ENCODE peak calls at places on chromosome 12, in six cellular contexts. S, Q, U, L, Y and W are unnamed samples.

GRCh38 chr12:96236221-96236822 is 42.1 kb downstream of the ELK3 start:
- DNase-seq in S (peak), Q (peak), U (peak), L (no peak), Y (no peak), W (no peak)

GRCh38 chr12:113533842-113534375 is 62.2 kb upstream of the LHX5 start:
- DNase-seq in S (no peak), Q (no peak), U (no peak), L (no peak), Y (no peak), W (no peak)

GRCh38 chr12:108701779-108702435 is 29.4 kb downstream of the CORO1C start:
- DNase-seq in S (no peak), Q (no peak), U (peak), L (no peak), Y (no peak), W (peak)

GRCh38 chr12:127191124-127191523 is 1075.8 kb upstream of the TMEM132C start:
- DNase-seq in S (no peak), Q (no peak), U (peak), L (peak), Y (no peak), W (peak)

GRCh38 chr12:9001233-9001632 is 11.9 kb downstream of the KLRG1 start:
- DNase-seq in S (no peak), Q (no peak), U (no peak), L (no peak), Y (no peak), W (no peak)

GRCh38 chr12:50918584-50919316 is 33.6 kb upstream of the HIGD1C start:
- DNase-seq in S (no peak), Q (no peak), U (peak), L (no peak), Y (no peak), W (no peak)

GRCh38 chr12:30440826-30441602 is 254.7 kb downstream of the IPO8 start:
- DNase-seq in S (no peak), Q (no peak), U (peak), L (peak), Y (no peak), W (peak)

GRCh38 chr12:109387425-109388166 is 39.9 kb downstream of the MYO1H start:
- DNase-seq in S (no peak), Q (no peak), U (peak), L (peak), Y (no peak), W (peak)

GRCh38 chr12:132839558-132840235 is 11.0 kb upstream of the GOLGA3 start:
- DNase-seq in S (no peak), Q (no peak), U (no peak), L (no peak), Y (no peak), W (no peak)

GRCh38 chr12:62562892-62563291 is 96.3 kb downstream of the MON2 start:
- DNase-seq in S (no peak), Q (no peak), U (peak), L (no peak), Y (no peak), W (peak)

GRCh38 chr12:131002271-131002670 is 48.6 kb downstream of the ADGRD1 start:
- DNase-seq in S (no peak), Q (no peak), U (no peak), L (no peak), Y (no peak), W (no peak)

GRCh38 chr12:6374028-6374780 is 1.2 kb downstream of the SCNN1A start:
- DNase-seq in S (no peak), Q (no peak), U (no peak), L (no peak), Y (no peak), W (no peak)

GRCh38 chr12:112792306-112792705 is 758 bp downstream of the RPH3A start:
- DNase-seq in S (no peak), Q (no peak), U (no peak), L (peak), Y (no peak), W (no peak)

GRCh38 chr12:98595152-98595988 is 1.9 kb downstream of the SLC25A3 start:
- DNase-seq in S (no peak), Q (no peak), U (peak), L (peak), Y (peak), W (peak)

DNA sequence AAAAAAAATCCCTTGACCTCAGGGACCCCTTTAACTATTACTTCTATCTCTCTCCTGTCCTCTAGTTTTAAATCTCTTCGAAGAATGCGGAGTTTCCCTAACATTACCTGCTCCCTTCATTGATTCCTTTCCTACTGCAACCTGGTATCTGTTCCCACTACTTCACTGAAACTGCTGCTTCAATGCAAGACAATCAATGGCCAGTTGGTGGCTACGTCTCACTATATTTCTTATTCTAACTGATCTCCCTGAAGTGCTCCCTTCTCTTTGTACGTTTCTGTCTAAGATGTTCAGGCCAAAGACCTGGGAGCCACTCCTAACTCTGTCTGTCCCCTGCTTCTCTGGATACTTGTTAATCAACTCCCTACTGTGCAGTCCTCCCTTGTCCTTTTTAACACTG is 10.3 kb upstream of the KCNA1 start:
- DNase-seq in S (no peak), Q (no peak), U (peak), L (peak), Y (no peak), W (no peak)
- H3K4me3 ChIP-seq in S (no peak), Q (no peak), U (no peak), L (no peak), Y (no peak), W (no peak)

GRCh38 chr12:25585662-25586061 is 32.6 kb upstream of the LMNTD1 start:
- DNase-seq in S (no peak), Q (no peak), U (no peak), L (no peak), Y (no peak), W (peak)

GRCh38 chr12:25581067-25581466 is 28.0 kb upstream of the LMNTD1 start:
- DNase-seq in S (no peak), Q (no peak), U (peak), L (no peak), Y (no peak), W (no peak)

GRCh38 chr12:25585021-25585523 is 32.0 kb upstream of the LMNTD1 start:
- DNase-seq in S (no peak), Q (no peak), U (peak), L (peak), Y (peak), W (peak)

GRCh38 chr12:25587346-25587745 is 34.3 kb upstream of the LMNTD1 start:
- DNase-seq in S (no peak), Q (no peak), U (no peak), L (no peak), Y (no peak), W (no peak)

DNA sequence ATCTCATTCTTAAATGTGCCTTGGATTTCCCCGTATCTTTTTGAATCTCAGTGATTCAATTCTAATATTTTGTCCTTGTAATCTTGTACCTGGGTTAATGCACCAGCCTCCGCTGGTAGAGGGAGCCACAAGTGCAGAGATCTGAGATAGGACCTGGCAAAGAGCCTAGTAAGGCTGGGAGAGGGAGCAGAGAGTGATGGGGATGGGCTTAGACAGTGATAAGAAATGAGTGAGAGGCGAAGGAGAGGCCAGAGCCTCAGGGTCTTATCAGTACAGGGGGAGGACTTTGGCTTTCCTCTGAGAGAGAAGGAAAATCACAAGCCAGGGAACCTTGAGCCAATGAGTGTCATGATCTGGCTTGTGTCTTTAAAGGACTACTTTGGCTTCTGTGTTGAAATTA is 30.5 kb upstream of the LMNTD1 start:
- DNase-seq in S (no peak), Q (no peak), U (peak), L (peak), Y (no peak), W (peak)
- TF ChIP-seq CTCF in S (no peak), Q (no peak), U (peak), L (peak), Y (no peak), W (peak)

GRCh38 chr12:57229041-57229633 is 374 bp upstream of the SHMT2 start:
- DNase-seq in S (no peak), Q (no peak), U (no peak), L (no peak), Y (no peak), W (no peak)
- H3K4me3 ChIP-seq in S (peak), Q (peak), U (peak), L (peak), Y (peak), W (peak)

DNA sequence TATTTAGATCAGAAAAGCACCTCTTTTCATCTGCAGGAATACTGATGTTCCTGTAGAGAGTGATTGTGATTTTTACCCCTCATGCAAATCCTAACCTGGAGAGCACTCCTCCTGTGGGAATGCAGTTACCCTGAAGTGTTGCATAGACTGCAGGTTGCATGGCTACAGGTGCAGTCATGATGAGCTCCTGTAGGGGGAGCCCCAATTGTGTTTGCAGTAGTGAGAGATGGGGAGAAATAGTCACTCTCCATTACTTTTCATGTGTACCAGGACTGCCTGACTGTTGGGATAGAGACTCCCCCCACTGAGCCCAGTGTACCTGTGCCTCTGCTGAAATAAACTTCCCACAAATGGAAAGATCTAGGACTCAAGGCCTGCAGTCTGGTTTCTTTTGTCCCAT is 1086.5 kb downstream of the SLC6A15 start:
- DNase-seq in S (no peak), Q (no peak), U (peak), L (peak), Y (no peak), W (peak)
- TF ChIP-seq CTCF in S (peak), Q (no peak), U (peak), L (peak), Y (peak), W (peak)

DNA sequence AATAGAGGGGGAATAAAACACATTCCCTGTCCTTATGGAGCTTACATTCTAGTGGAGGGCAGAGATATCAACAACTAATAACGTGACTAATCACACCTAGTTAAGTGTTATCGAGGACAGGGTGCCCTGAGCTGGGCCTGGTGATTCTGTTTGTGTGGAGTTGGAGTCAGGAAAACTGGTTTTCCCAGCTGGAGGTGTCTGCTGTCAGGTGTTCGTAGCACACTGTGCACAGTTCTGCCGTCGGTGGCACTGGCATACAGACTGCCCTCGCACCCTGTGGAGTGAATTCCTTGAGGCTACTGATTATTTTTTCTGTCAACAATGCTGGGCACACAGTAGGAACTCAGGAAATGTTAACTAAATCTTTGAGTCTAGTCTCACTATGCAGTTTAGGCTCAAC is 900 bp upstream of the MTERF2 start:
- DNase-seq in S (no peak), Q (no peak), U (no peak), L (no peak), Y (no peak), W (peak)
- H3K4me3 ChIP-seq in S (peak), Q (peak), U (no peak), L (peak), Y (no peak), W (no peak)

GRCh38 chr12:45890276-45890675 is 100.1 kb downstream of the SCAF11 start:
- DNase-seq in S (no peak), Q (no peak), U (no peak), L (no peak), Y (no peak), W (no peak)
- TF ChIP-seq CTCF in S (no peak), Q (no peak), U (no peak), L (no peak), Y (no peak), W (no peak)

GRCh38 chr12:90026516-90026915 is 317.9 kb upstream of the ATP2B1 start:
- DNase-seq in S (no peak), Q (no peak), U (no peak), L (no peak), Y (no peak), W (no peak)

GRCh38 chr12:90021729-90022249 is 313.2 kb upstream of the ATP2B1 start:
- DNase-seq in S (no peak), Q (no peak), U (no peak), L (no peak), Y (no peak), W (no peak)

GRCh38 chr12:90023207-90023870 is 314.7 kb upstream of the ATP2B1 start:
- DNase-seq in S (no peak), Q (no peak), U (no peak), L (no peak), Y (no peak), W (no peak)

GRCh38 chr12:90027041-90027440 is 318.4 kb upstream of the ATP2B1 start:
- DNase-seq in S (no peak), Q (no peak), U (no peak), L (no peak), Y (no peak), W (no peak)

DNA sequence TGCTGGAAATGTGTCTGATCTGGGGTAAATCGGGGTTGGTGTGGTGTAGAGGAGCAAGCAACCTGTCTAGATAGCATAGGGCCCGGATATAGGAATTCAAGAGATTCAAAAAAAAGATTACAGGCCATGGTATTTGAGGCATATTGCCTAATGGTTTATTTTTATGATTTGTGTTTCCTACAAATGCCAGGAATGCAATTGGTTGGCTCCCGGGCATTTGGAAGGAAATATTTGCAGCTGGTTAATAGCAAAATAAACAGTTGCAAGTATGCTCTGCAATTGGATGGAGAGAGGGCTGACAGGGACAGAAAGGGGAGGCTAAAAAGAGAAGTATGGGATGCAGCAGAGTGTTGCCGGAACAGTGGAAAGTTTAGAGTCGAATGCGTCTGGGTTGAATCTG is 315.6 kb upstream of the ATP2B1 start:
- DNase-seq in S (no peak), Q (no peak), U (peak), L (no peak), Y (peak), W (no peak)
- H3K4me3 ChIP-seq in S (no peak), Q (no peak), U (no peak), L (no peak), Y (no peak), W (no peak)

GRCh38 chr12:5246196-5246595 is 185.7 kb upstream of the NTF3 start:
- DNase-seq in S (no peak), Q (no peak), U (no peak), L (no peak), Y (no peak), W (no peak)
- TF ChIP-seq CTCF in S (no peak), Q (no peak), U (no peak), L (no peak), Y (no peak), W (no peak)

GRCh38 chr12:44847403-44847802 is 28.7 kb downstream of the NELL2 start:
- DNase-seq in S (no peak), Q (no peak), U (no peak), L (no peak), Y (no peak), W (no peak)

GRCh38 chr12:44848771-44849085 is 27.4 kb downstream of the NELL2 start:
- DNase-seq in S (no peak), Q (no peak), U (no peak), L (no peak), Y (no peak), W (no peak)

GRCh38 chr12:44851586-44851985 is 24.5 kb downstream of the NELL2 start:
- DNase-seq in S (no peak), Q (no peak), U (no peak), L (no peak), Y (no peak), W (no peak)

GRCh38 chr12:44846826-44847225 is 29.3 kb downstream of the NELL2 start:
- DNase-seq in S (no peak), Q (no peak), U (no peak), L (no peak), Y (no peak), W (no peak)

GRCh38 chr12:44847888-44848770 is 28.0 kb downstream of the NELL2 start:
- DNase-seq in S (no peak), Q (no peak), U (no peak), L (no peak), Y (no peak), W (no peak)
- H3K4me3 ChIP-seq in S (no peak), Q (no peak), U (no peak), L (no peak), Y (no peak), W (no peak)